ENCODE peak calls at places on chromosomes 2 and 18, in nine cellular contexts. Y is CD8-positive, alpha-beta T cell; F is upper lobe of right lung; A is neural progenitor cell; U is lung; D is dorsolateral prefrontal cortex; R is IMR-90; J is brain microvascular endothelial cell; S is stomach. Z is an unnamed sample.
A peak's percentile ranks its signal among the peaks of the same experiment; 100 is the strongest.

GRCh38 chr2:233972941-233973575 is 55.9 kb downstream of the TRPM8 start:
- DNase-seq in A (no peak), D (no peak), J (no peak), F (no peak), Y (no peak), U (no peak), R (no peak), S (no peak), Z (no peak)

GRCh38 chr2:238878051-238878735 is 30.3 kb downstream of the TWIST2 start:
- DNase-seq in U (no peak), A (no peak), F (peak; percentile 12), S (no peak), J (no peak), Y (no peak), D (no peak), R (no peak), Z (no peak)

GRCh38 chr2:45009928-45010705 is 865 bp upstream of the SIX2 start:
- DNase-seq in R (no peak), A (peak; percentile 81), J (peak; percentile 74), S (peak; percentile 59), F (peak; percentile 80), D (no peak), U (peak; percentile 59), Y (no peak), Z (no peak)

GRCh38 chr18:76801567-76802505 is 20.5 kb upstream of the ZNF236 start:
- DNase-seq in Y (no peak), S (peak; percentile 71), D (no peak), J (no peak), U (peak; percentile 55), A (peak; percentile 70), R (peak; percentile 35), F (peak; percentile 84), Z (no peak)

GRCh38 chr2:102335871-102336366 is 19.7 kb upstream of the IL18R1 start:
- DNase-seq in D (no peak), J (no peak), Y (no peak), F (no peak), A (no peak), S (no peak), R (no peak), U (no peak), Z (no peak)

GRCh38 chr18:45774065-45774521 is 50.1 kb downstream of the SLC14A1 start:
- DNase-seq in U (no peak), D (no peak), S (no peak), Y (no peak), J (peak; percentile 61), R (peak; percentile 74), A (no peak), F (no peak), Z (no peak)

GRCh38 chr18:78972385-78972918 is 7.2 kb upstream of the SALL3 start:
- DNase-seq in D (no peak), S (no peak), J (no peak), R (no peak), Y (no peak), A (no peak), U (no peak), F (no peak), Z (no peak)

GRCh38 chr2:60391250-60392013 is 162.0 kb downstream of the BCL11A start:
- DNase-seq in A (no peak), J (no peak), R (no peak), D (no peak), S (no peak), Y (no peak), F (no peak), U (no peak), Z (no peak)

GRCh38 chr18:59718108-59719057 is 21.2 kb upstream of the CCBE1 start:
- DNase-seq in A (no peak), U (no peak), S (no peak), D (no peak), J (peak; percentile 84), F (no peak), Y (no peak), R (peak; percentile 95), Z (no peak)

GRCh38 chr2:75596784-75597183 is 36.0 kb upstream of the EVA1A start:
- DNase-seq in Y (no peak), R (peak; percentile 40), S (no peak), U (no peak), F (no peak), J (no peak), D (no peak), A (no peak), Z (no peak)

GRCh38 chr2:99984781-99985525 is 157.4 kb downstream of the AFF3 start:
- DNase-seq in F (no peak), J (no peak), U (no peak), D (no peak), R (peak; percentile 73), S (no peak), A (peak; percentile 41), Y (no peak), Z (no peak)

GRCh38 chr2:159750873-159751272 is 38.6 kb downstream of the MARCHF7 start:
- DNase-seq in D (no peak), R (no peak), A (no peak), F (no peak), U (no peak), J (no peak), Y (no peak), S (no peak), Z (no peak)

GRCh38 chr2:60469918-60470317 is 83.5 kb downstream of the BCL11A start:
- DNase-seq in U (no peak), S (no peak), J (no peak), F (no peak), A (no peak), R (no peak), D (no peak), Y (no peak), Z (no peak)

GRCh38 chr2:188524519-188525113 is 232.9 kb downstream of the GULP1 start:
- DNase-seq in R (peak; percentile 69), A (peak; percentile 56), U (no peak), D (no peak), S (peak; percentile 27), J (peak; percentile 33), Y (no peak), F (no peak), Z (no peak)

GRCh38 chr2:217066510-217067270 is 206.8 kb upstream of the TNP1 start:
- DNase-seq in Y (no peak), U (no peak), J (no peak), A (no peak), R (no peak), S (no peak), F (no peak), D (no peak), Z (no peak)
- H3K4me3 ChIP-seq in Y (no peak overlapping the region), U (no peak overlapping the region), J (no peak overlapping the region), A (no peak overlapping the region), R (no peak overlapping the region), S (no peak overlapping the region), F (no peak overlapping the region), D (no peak overlapping the region), Z (no peak overlapping the region)

GRCh38 chr2:230068658-230069080 is at the start of gene SLC16A14:
- DNase-seq in J (peak; percentile 53), Y (no peak), A (peak; percentile 52), R (peak; percentile 52), U (no peak), S (no peak), F (no peak), D (peak; percentile 40), Z (no peak)
- TF ChIP-seq CTCF in J (peak; percentile 62), Y (no peak), A (peak; percentile 28), R (peak; percentile 39), U (peak; percentile 15), S (no peak), F (peak; percentile 25), D (peak; percentile 24), Z (peak; percentile 30)

GRCh38 chr18:30988440-30988839 is 54.1 kb downstream of the DSC3 start:
- DNase-seq in R (no peak), J (no peak), D (no peak), U (no peak), S (no peak), Y (no peak), A (no peak), F (no peak), Z (no peak)
- H3K27me3 ChIP-seq in R (no peaks in the 10 kb centered on the region), J (no peaks in the 10 kb centered on the region), D (peaks cover 2% of the 10 kb centered on the region), U (no peaks in the 10 kb centered on the region), S (no peaks in the 10 kb centered on the region), Y (no peaks in the 10 kb centered on the region), A (no peaks in the 10 kb centered on the region), F (no peaks in the 10 kb centered on the region), Z (no peaks in the 10 kb centered on the region)

DNA sequence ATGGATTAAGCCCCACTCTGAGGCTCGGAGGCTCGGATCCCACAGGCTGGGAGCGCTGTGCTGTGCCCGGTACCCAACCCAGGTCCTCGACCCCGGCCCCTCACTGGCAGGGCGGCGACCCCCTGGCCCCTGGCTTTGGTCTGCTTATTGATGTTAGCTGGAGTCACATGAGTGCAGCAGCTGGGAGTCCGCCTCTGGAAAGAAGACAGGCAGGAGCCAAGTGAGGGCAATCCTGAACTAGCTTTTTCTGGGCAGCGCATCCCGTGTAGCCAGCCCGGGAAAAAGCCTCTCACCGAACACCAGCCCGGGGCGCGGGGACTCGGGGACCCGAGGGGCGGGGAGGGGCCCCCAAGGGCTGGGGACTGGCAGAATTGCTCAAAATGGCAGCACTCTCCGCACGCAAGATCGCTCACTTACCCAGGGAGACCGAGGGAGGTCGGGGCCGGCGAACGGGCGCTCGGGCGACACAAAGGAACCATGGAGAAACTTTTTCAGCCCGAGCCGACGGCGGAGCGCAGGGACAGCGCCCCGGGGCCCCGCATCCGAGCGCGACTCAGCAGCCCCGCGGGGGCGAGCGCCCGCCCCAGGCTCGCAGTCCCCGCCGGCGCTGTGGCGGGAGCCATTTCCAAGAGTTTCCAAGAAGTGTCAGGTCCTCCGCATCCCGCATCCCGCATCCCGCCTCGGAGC is 566 bp downstream of the TMEM200C start:
- DNase-seq in D (no peak), Y (no peak), R (peak; percentile 18), J (no peak), S (no peak), A (peak; percentile 62), U (no peak), F (peak; percentile 63), Z (no peak)
- H3K4me3 ChIP-seq in D (peak overlapping the region; percentile 59), Y (no peak overlapping the region), R (peak overlapping the region; percentile 99), J (peak overlapping the region; percentile 57), S (peak overlapping the region; percentile 53), A (peak overlapping the region; percentile 88), U (no peak overlapping the region), F (peak overlapping the region; percentile 39), Z (peak overlapping the region; percentile 44)

DNA sequence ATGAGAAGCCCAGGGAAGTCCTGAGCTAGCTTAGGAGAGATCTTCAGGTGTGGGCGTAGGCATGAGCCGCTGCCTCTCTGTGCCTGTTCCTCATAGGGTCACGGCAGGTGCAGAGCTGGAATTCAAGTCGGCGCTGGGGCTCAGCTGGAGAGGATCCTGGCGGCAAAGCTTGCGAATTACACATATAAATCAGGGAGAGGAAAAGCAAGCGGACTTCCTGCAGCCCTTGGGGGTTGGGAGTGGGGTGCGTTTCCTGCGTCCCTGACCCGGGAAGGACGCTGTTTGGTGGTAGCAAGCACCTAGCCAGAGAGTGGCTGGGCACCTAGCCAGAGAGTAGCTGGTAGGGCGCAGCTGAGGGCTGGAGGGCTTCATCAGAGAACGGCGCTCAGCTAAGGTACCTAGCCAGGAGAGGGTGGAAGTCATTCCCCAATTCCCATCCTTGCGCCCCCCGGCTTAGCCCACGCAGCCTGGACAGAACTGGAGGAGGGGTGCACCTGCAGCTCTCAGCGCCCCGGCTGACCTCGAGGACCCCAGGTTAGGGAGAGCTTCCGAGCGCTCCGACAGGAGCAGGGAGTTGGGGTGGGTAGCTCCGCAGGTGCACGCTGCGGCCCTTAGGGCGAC is 459 bp upstream of the EFR3B start:
- DNase-seq in J (peak; percentile 37), F (peak; percentile 84), A (peak; percentile 88), S (peak; percentile 69), Y (peak; percentile 31), U (peak; percentile 75), D (peak; percentile 70), R (peak; percentile 32), Z (no peak)
- TF ChIP-seq CTCF in J (peak; percentile 55), F (peak; percentile 34), A (peak; percentile 47), S (peak; percentile 20), Y (no peak), U (peak; percentile 0), D (no peak), R (peak; percentile 30), Z (peak; percentile 57)

Z was measured in esophagus squamous epithelium.